ENCODE peak calls at places on chromosomes 16 and 17, in eight cellular contexts. One of them, this sample, is unnamed.

GRCh38 chr16:83899272-83899897 is 470 bp downstream of the MLYCD start:
- DNase-seq in uterus: peak; percentile 27
- DNase-seq in CD4-positive, alpha-beta T cell: peak; percentile 11
- DNase-seq in AG04450: peak; percentile 13
- DNase-seq in lower lobe of right lung: peak; percentile 75
- DNase-seq in neural progenitor cell: peak; percentile 82
- DNase-seq in heart right ventricle: peak; percentile 31
- DNase-seq in substantia nigra: peak; percentile 55
- DNase-seq in this sample: peak; percentile 49

GRCh38 chr16:71873199-71873598 is 10.8 kb downstream of the ZNF821 start:
- DNase-seq in CD4-positive, alpha-beta T cell: no peak
- DNase-seq in heart right ventricle: no peak
- DNase-seq in lower lobe of right lung: no peak
- DNase-seq in uterus: no peak
- DNase-seq in AG04450: no peak
- DNase-seq in substantia nigra: no peak
- DNase-seq in neural progenitor cell: no peak
- DNase-seq in this sample: no peak

GRCh38 chr17:42760652-42761581 is at the start of gene RAMP2:
- DNase-seq in neural progenitor cell: peak; percentile 75
- DNase-seq in AG04450: no peak
- DNase-seq in heart right ventricle: peak; percentile 42
- DNase-seq in uterus: no peak
- DNase-seq in CD4-positive, alpha-beta T cell: no peak
- DNase-seq in lower lobe of right lung: no peak
- DNase-seq in substantia nigra: no peak
- DNase-seq in this sample: no peak

GRCh38 chr17:28391401-28391800 is 14.6 kb downstream of the SLC46A1 start:
- DNase-seq in substantia nigra: no peak
- DNase-seq in lower lobe of right lung: no peak
- DNase-seq in neural progenitor cell: no peak
- DNase-seq in uterus: no peak
- DNase-seq in AG04450: no peak
- DNase-seq in heart right ventricle: no peak
- DNase-seq in CD4-positive, alpha-beta T cell: no peak
- DNase-seq in this sample: no peak

GRCh38 chr17:45747907-45748306 is 36.2 kb upstream of the CRHR1 start:
- DNase-seq in CD4-positive, alpha-beta T cell: no peak
- DNase-seq in lower lobe of right lung: no peak
- DNase-seq in AG04450: no peak
- DNase-seq in heart right ventricle: no peak
- DNase-seq in uterus: no peak
- DNase-seq in substantia nigra: no peak
- DNase-seq in neural progenitor cell: no peak
- DNase-seq in this sample: peak; percentile 16

GRCh38 chr17:18143044-18143936 is 34.7 kb downstream of the MYO15A start:
- DNase-seq in lower lobe of right lung: peak; percentile 62
- DNase-seq in uterus: no peak
- DNase-seq in neural progenitor cell: peak; percentile 81
- DNase-seq in heart right ventricle: no peak
- DNase-seq in AG04450: no peak
- DNase-seq in CD4-positive, alpha-beta T cell: no peak
- DNase-seq in substantia nigra: no peak
- DNase-seq in this sample: no peak

GRCh38 chr16:55502801-55503366 is 6.0 kb upstream of the LPCAT2 start:
- DNase-seq in neural progenitor cell: peak; percentile 25
- DNase-seq in lower lobe of right lung: peak; percentile 82
- DNase-seq in CD4-positive, alpha-beta T cell: no peak
- DNase-seq in substantia nigra: peak; percentile 95
- DNase-seq in heart right ventricle: peak; percentile 90
- DNase-seq in AG04450: peak; percentile 91
- DNase-seq in uterus: peak; percentile 97
- DNase-seq in this sample: peak; percentile 93

GRCh38 chr17:17439971-17440843 is 36.6 kb upstream of the MED9 start:
- DNase-seq in heart right ventricle: peak; percentile 31
- DNase-seq in AG04450: no peak
- DNase-seq in CD4-positive, alpha-beta T cell: peak; percentile 75
- DNase-seq in neural progenitor cell: peak; percentile 62
- DNase-seq in substantia nigra: peak; percentile 78
- DNase-seq in lower lobe of right lung: peak; percentile 80
- DNase-seq in uterus: peak; percentile 30
- DNase-seq in this sample: peak; percentile 63

GRCh38 chr16:88920618-88921602 is 54.5 kb upstream of the PABPN1L start:
- DNase-seq in AG04450: peak; percentile 13
- DNase-seq in uterus: peak; percentile 67
- DNase-seq in lower lobe of right lung: peak; percentile 73
- DNase-seq in neural progenitor cell: no peak
- DNase-seq in substantia nigra: no peak
- DNase-seq in CD4-positive, alpha-beta T cell: no peak
- DNase-seq in heart right ventricle: peak; percentile 85
- DNase-seq in this sample: no peak

GRCh38 chr17:15106540-15106939 is 158.6 kb downstream of the PMP22 start:
- DNase-seq in uterus: no peak
- DNase-seq in lower lobe of right lung: no peak
- DNase-seq in neural progenitor cell: no peak
- DNase-seq in CD4-positive, alpha-beta T cell: no peak
- DNase-seq in AG04450: no peak
- DNase-seq in substantia nigra: no peak
- DNase-seq in heart right ventricle: no peak
- DNase-seq in this sample: no peak

GRCh38 chr16:8697965-8698364 is 23.5 kb downstream of the ABAT start:
- DNase-seq in CD4-positive, alpha-beta T cell: no peak
- DNase-seq in neural progenitor cell: no peak
- DNase-seq in AG04450: no peak
- DNase-seq in uterus: no peak
- DNase-seq in heart right ventricle: no peak
- DNase-seq in substantia nigra: no peak
- DNase-seq in lower lobe of right lung: no peak
- DNase-seq in this sample: no peak

GRCh38 chr16:8689686-8690085 is 15.3 kb downstream of the ABAT start:
- DNase-seq in AG04450: no peak
- DNase-seq in substantia nigra: no peak
- DNase-seq in neural progenitor cell: no peak
- DNase-seq in uterus: no peak
- DNase-seq in lower lobe of right lung: no peak
- DNase-seq in CD4-positive, alpha-beta T cell: no peak
- DNase-seq in heart right ventricle: no peak
- DNase-seq in this sample: no peak

GRCh38 chr16:8696880-8697279 is 22.5 kb downstream of the ABAT start:
- DNase-seq in neural progenitor cell: no peak
- DNase-seq in heart right ventricle: no peak
- DNase-seq in lower lobe of right lung: no peak
- DNase-seq in uterus: no peak
- DNase-seq in substantia nigra: no peak
- DNase-seq in CD4-positive, alpha-beta T cell: no peak
- DNase-seq in AG04450: no peak
- DNase-seq in this sample: no peak

GRCh38 chr16:8691728-8692127 is 17.3 kb downstream of the ABAT start:
- DNase-seq in neural progenitor cell: no peak
- DNase-seq in substantia nigra: no peak
- DNase-seq in heart right ventricle: no peak
- DNase-seq in uterus: no peak
- DNase-seq in CD4-positive, alpha-beta T cell: no peak
- DNase-seq in AG04450: no peak
- DNase-seq in lower lobe of right lung: no peak
- DNase-seq in this sample: no peak

DNA sequence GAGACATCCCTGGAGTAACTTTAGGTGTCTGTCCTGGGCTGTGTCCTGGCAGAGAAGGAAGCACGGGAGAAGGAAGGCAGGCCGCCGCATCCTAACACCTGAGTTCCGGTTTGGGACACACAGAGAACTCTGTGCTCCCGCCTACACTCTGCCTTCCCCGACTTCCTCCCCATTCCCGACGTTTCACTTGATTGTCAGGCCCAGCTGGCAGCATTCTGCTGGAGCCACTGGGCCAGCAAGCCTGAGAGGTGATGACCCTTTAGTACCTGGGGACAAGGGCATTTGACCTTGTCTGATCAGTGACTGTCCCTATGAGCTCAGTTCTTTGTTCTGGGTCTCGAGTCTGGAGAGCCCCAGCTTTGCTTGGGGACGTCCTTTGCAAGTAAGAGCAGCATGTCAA is 20.4 kb downstream of the ABAT start:
- DNase-seq in CD4-positive, alpha-beta T cell: no peak
- DNase-seq in neural progenitor cell: no peak
- DNase-seq in AG04450: no peak
- DNase-seq in substantia nigra: no peak
- DNase-seq in lower lobe of right lung: no peak
- DNase-seq in uterus: no peak
- DNase-seq in heart right ventricle: no peak
- DNase-seq in this sample: no peak
- H3K27ac ChIP-seq in CD4-positive, alpha-beta T cell: no peak overlapping the region
- H3K27ac ChIP-seq in neural progenitor cell: no peak overlapping the region
- H3K27ac ChIP-seq in AG04450: no peak overlapping the region
- H3K27ac ChIP-seq in substantia nigra: no peak overlapping the region
- H3K27ac ChIP-seq in lower lobe of right lung: no peak overlapping the region
- H3K27ac ChIP-seq in uterus: no peak overlapping the region
- H3K27ac ChIP-seq in heart right ventricle: no peak overlapping the region
- H3K27ac ChIP-seq in this sample: no peak overlapping the region

GRCh38 chr17:78791840-78792709 is 10.0 kb upstream of the CYTH1 start:
- DNase-seq in uterus: no peak
- DNase-seq in CD4-positive, alpha-beta T cell: no peak
- DNase-seq in lower lobe of right lung: peak; percentile 28
- DNase-seq in heart right ventricle: no peak
- DNase-seq in substantia nigra: no peak
- DNase-seq in neural progenitor cell: no peak
- DNase-seq in AG04450: no peak
- DNase-seq in this sample: no peak
- H3K27ac ChIP-seq in uterus: no peak overlapping the region
- H3K27ac ChIP-seq in CD4-positive, alpha-beta T cell: peak overlapping the region; percentile 26
- H3K27ac ChIP-seq in lower lobe of right lung: peak overlapping the region; percentile 80
- H3K27ac ChIP-seq in heart right ventricle: no peak overlapping the region
- H3K27ac ChIP-seq in substantia nigra: peak overlapping the region; percentile 26
- H3K27ac ChIP-seq in neural progenitor cell: no peak overlapping the region
- H3K27ac ChIP-seq in AG04450: peak overlapping the region; percentile 57
- H3K27ac ChIP-seq in this sample: no peak overlapping the region

GRCh38 chr16:72999541-73000019 is 48.3 kb downstream of the ZFHX3 start:
- DNase-seq in CD4-positive, alpha-beta T cell: no peak
- DNase-seq in lower lobe of right lung: no peak
- DNase-seq in neural progenitor cell: no peak
- DNase-seq in AG04450: no peak
- DNase-seq in uterus: no peak
- DNase-seq in heart right ventricle: no peak
- DNase-seq in substantia nigra: no peak
- DNase-seq in this sample: no peak
- H3K27ac ChIP-seq in CD4-positive, alpha-beta T cell: no peak overlapping the region
- H3K27ac ChIP-seq in lower lobe of right lung: no peak overlapping the region
- H3K27ac ChIP-seq in neural progenitor cell: no peak overlapping the region
- H3K27ac ChIP-seq in AG04450: no peak overlapping the region
- H3K27ac ChIP-seq in uterus: no peak overlapping the region
- H3K27ac ChIP-seq in heart right ventricle: peak overlapping the region; percentile 57
- H3K27ac ChIP-seq in substantia nigra: peak overlapping the region; percentile 6
- H3K27ac ChIP-seq in this sample: peak overlapping the region; percentile 3

GRCh38 chr16:2161911-2162310 is 6.3 kb downstream of the TRAF7 start:
- DNase-seq in AG04450: no peak
- DNase-seq in lower lobe of right lung: no peak
- DNase-seq in heart right ventricle: no peak
- DNase-seq in neural progenitor cell: no peak
- DNase-seq in uterus: no peak
- DNase-seq in CD4-positive, alpha-beta T cell: no peak
- DNase-seq in substantia nigra: no peak
- DNase-seq in this sample: no peak
- H3K27ac ChIP-seq in AG04450: no peak overlapping the region
- H3K27ac ChIP-seq in lower lobe of right lung: no peak overlapping the region
- H3K27ac ChIP-seq in heart right ventricle: no peak overlapping the region
- H3K27ac ChIP-seq in neural progenitor cell: no peak overlapping the region
- H3K27ac ChIP-seq in uterus: peak overlapping the region; percentile 65
- H3K27ac ChIP-seq in CD4-positive, alpha-beta T cell: no peak overlapping the region
- H3K27ac ChIP-seq in substantia nigra: no peak overlapping the region
- H3K27ac ChIP-seq in this sample: no peak overlapping the region

GRCh38 chr17:71171270-71171669 is 949.5 kb upstream of the SOX9 start:
- DNase-seq in substantia nigra: no peak
- DNase-seq in lower lobe of right lung: no peak
- DNase-seq in AG04450: no peak
- DNase-seq in uterus: no peak
- DNase-seq in heart right ventricle: no peak
- DNase-seq in CD4-positive, alpha-beta T cell: no peak
- DNase-seq in neural progenitor cell: no peak
- DNase-seq in this sample: no peak

GRCh38 chr17:71173963-71174362 is 946.9 kb upstream of the SOX9 start:
- DNase-seq in lower lobe of right lung: no peak
- DNase-seq in uterus: no peak
- DNase-seq in AG04450: no peak
- DNase-seq in substantia nigra: no peak
- DNase-seq in heart right ventricle: no peak
- DNase-seq in neural progenitor cell: no peak
- DNase-seq in CD4-positive, alpha-beta T cell: no peak
- DNase-seq in this sample: no peak

GRCh38 chr17:71176928-71177443 is 943.8 kb upstream of the SOX9 start:
- DNase-seq in heart right ventricle: no peak
- DNase-seq in neural progenitor cell: no peak
- DNase-seq in substantia nigra: no peak
- DNase-seq in uterus: no peak
- DNase-seq in CD4-positive, alpha-beta T cell: no peak
- DNase-seq in lower lobe of right lung: no peak
- DNase-seq in AG04450: no peak
- DNase-seq in this sample: no peak

GRCh38 chr17:71180801-71181385 is 939.9 kb upstream of the SOX9 start:
- DNase-seq in AG04450: peak; percentile 6
- DNase-seq in uterus: no peak
- DNase-seq in neural progenitor cell: no peak
- DNase-seq in CD4-positive, alpha-beta T cell: no peak
- DNase-seq in substantia nigra: no peak
- DNase-seq in lower lobe of right lung: no peak
- DNase-seq in heart right ventricle: no peak
- DNase-seq in this sample: no peak

GRCh38 chr17:71176315-71176714 is 944.5 kb upstream of the SOX9 start:
- DNase-seq in AG04450: no peak
- DNase-seq in uterus: no peak
- DNase-seq in CD4-positive, alpha-beta T cell: no peak
- DNase-seq in lower lobe of right lung: no peak
- DNase-seq in substantia nigra: no peak
- DNase-seq in neural progenitor cell: no peak
- DNase-seq in heart right ventricle: no peak
- DNase-seq in this sample: no peak
- H3K27ac ChIP-seq in AG04450: no peak overlapping the region
- H3K27ac ChIP-seq in uterus: no peak overlapping the region
- H3K27ac ChIP-seq in CD4-positive, alpha-beta T cell: no peak overlapping the region
- H3K27ac ChIP-seq in lower lobe of right lung: no peak overlapping the region
- H3K27ac ChIP-seq in substantia nigra: no peak overlapping the region
- H3K27ac ChIP-seq in neural progenitor cell: no peak overlapping the region
- H3K27ac ChIP-seq in heart right ventricle: no peak overlapping the region
- H3K27ac ChIP-seq in this sample: no peak overlapping the region

GRCh38 chr17:80827646-80828643 is 163.7 kb upstream of the CHMP6 start:
- DNase-seq in neural progenitor cell: peak; percentile 79
- DNase-seq in CD4-positive, alpha-beta T cell: no peak
- DNase-seq in uterus: no peak
- DNase-seq in substantia nigra: no peak
- DNase-seq in AG04450: no peak
- DNase-seq in lower lobe of right lung: no peak
- DNase-seq in heart right ventricle: no peak
- DNase-seq in this sample: no peak
- H3K27ac ChIP-seq in neural progenitor cell: no peak overlapping the region
- H3K27ac ChIP-seq in CD4-positive, alpha-beta T cell: no peak overlapping the region
- H3K27ac ChIP-seq in uterus: no peak overlapping the region
- H3K27ac ChIP-seq in substantia nigra: peak overlapping the region; percentile 7
- H3K27ac ChIP-seq in AG04450: peak overlapping the region; percentile 90
- H3K27ac ChIP-seq in lower lobe of right lung: no peak overlapping the region
- H3K27ac ChIP-seq in heart right ventricle: no peak overlapping the region
- H3K27ac ChIP-seq in this sample: no peak overlapping the region